ENCODE peak calls at places on chromosomes 11 and 22, in eight cellular contexts. K is AG09319; C is astrocyte of the cerebellum; A is globus pallidus; D is RWPE1; V is AG08395; G is NCI-H446 treated with DMSO at 0.1 percent for 48 hours; W is stimulated activated CD8-positive, alpha-beta memory T cell treated with anti-CD3 and anti-CD28 coated beads, Interleukin-4, amount 100 ng/mL, for 4 hours. S is an unnamed sample.

GRCh38 chr11:112321521-112322172 is 61.0 kb upstream of the PLET1 start:
- DNase-seq in K (peak; percentile 66), C (peak; percentile 88), A (no peak), D (peak; percentile 89), V (peak; percentile 45), G (no peak), W (no peak), S (peak; percentile 97)

GRCh38 chr11:79274636-79275315 is 166.1 kb downstream of the TENM4 start:
- DNase-seq in K (no peak), C (peak; percentile 71), A (no peak), D (no peak), V (peak; percentile 63), G (no peak), W (no peak), S (peak; percentile 74)

GRCh38 chr11:44684886-44685285 is 41.9 kb upstream of the TSPAN18 start:
- DNase-seq in K (no peak), C (no peak), A (no peak), D (no peak), V (no peak), G (no peak), W (no peak), S (no peak)

GRCh38 chr11:78742430-78742829 is 167.8 kb upstream of the NARS2 start:
- DNase-seq in K (no peak), C (peak; percentile 12), A (peak; percentile 6), D (peak; percentile 11), V (peak; percentile 27), G (peak; percentile 98), W (no peak), S (peak; percentile 89)

GRCh38 chr22:43479311-43479710 is 67.5 kb downstream of the MPPED1 start:
- DNase-seq in K (no peak), C (no peak), A (no peak), D (no peak), V (no peak), G (no peak), W (no peak), S (no peak)

GRCh38 chr11:126415128-126415527 is 59.6 kb downstream of the ST3GAL4 start:
- DNase-seq in K (peak; percentile 60), C (peak; percentile 18), A (peak; percentile 87), D (no peak), V (peak; percentile 70), G (no peak), W (no peak), S (no peak)

GRCh38 chr22:49021097-49021925 is 806.4 kb downstream of the BRD1 start:
- DNase-seq in K (no peak), C (no peak), A (no peak), D (no peak), V (no peak), G (no peak), W (no peak), S (no peak)

GRCh38 chr11:75351541-75352416 is at the start of gene ARRB1:
- DNase-seq in K (no peak), C (no peak), A (no peak), D (peak; percentile 50), V (peak; percentile 56), G (no peak), W (no peak), S (peak; percentile 31)

GRCh38 chr22:30325065-30325720 is 1.5 kb downstream of the TBC1D10A start:
- DNase-seq in K (no peak), C (no peak), A (no peak), D (peak; percentile 77), V (peak; percentile 92), G (no peak), W (no peak), S (peak; percentile 89)

GRCh38 chr11:31812392-31813241 is 1.5 kb upstream of the PAX6 start:
- DNase-seq in K (no peak), C (no peak), A (no peak), D (no peak), V (no peak), G (no peak), W (no peak), S (no peak)

GRCh38 chr11:64290352-64290751 is 750 bp upstream of the KCNK4 start:
- DNase-seq in K (no peak), C (no peak), A (no peak), D (no peak), V (no peak), G (no peak), W (no peak), S (no peak)

S was measured in M059J.